ENCODE peak calls at places on chromosomes 4 and X, in seven cellular contexts. Z is HL-60; F is HEK293T; J is GM10248; N is HFFc6; V is stimulated activated CD4-positive, alpha-beta T cell treated with anti-CD3 and anti-CD28 coated beads, Interleukin-4, amount 100 ng/mL, for 48 hours; Q is naive thymus-derived CD4-positive, alpha-beta T cell. A is an unnamed sample.

GRCh38 chrX:149510386-149510785 is 5.3 kb upstream of the IDS start:
- DNase-seq in Z (no peak), F (no peak), J (no peak), N (no peak), V (no peak), Q (no peak), A (no peak)

GRCh38 chr4:43690121-43690520 is 758.5 kb downstream of the KCTD8 start:
- DNase-seq in Z (no peak), F (no peak), J (no peak), N (no peak), V (no peak), Q (no peak), A (no peak)

GRCh38 chr4:20301161-20301560 is 49.5 kb downstream of the SLIT2 start:
- DNase-seq in Z (no peak), F (no peak), J (no peak), N (no peak), V (no peak), Q (no peak), A (no peak)

GRCh38 chr4:30721353-30722091 is 1.4 kb downstream of the PCDH7 start:
- DNase-seq in Z (no peak), F (no peak), J (peak), N (no peak), V (no peak), Q (no peak), A (no peak)

GRCh38 chrX:120308558-120308957 is 2.7 kb downstream of the TMEM255A start:
- DNase-seq in Z (no peak), F (no peak), J (no peak), N (no peak), V (no peak), Q (no peak), A (no peak)

GRCh38 chrX:154040307-154040756 is 20.6 kb upstream of the IRAK1 start:
- DNase-seq in Z (peak), F (no peak), J (no peak), N (peak), V (no peak), Q (no peak), A (no peak)

GRCh38 chr4:48268956-48269860 is at the start of gene TEC:
- DNase-seq in Z (peak), F (peak), J (peak), N (no peak), V (peak), Q (peak), A (no peak)

GRCh38 chr4:159018062-159018629 is 84.7 kb upstream of the RAPGEF2 start:
- DNase-seq in Z (peak), F (no peak), J (peak), N (no peak), V (no peak), Q (no peak), A (peak)

GRCh38 chr4:87465739-87466366 is 43.5 kb downstream of the NUDT9 start:
- DNase-seq in Z (peak), F (peak), J (peak), N (peak), V (no peak), Q (peak), A (no peak)

GRCh38 chr4:184647391-184648101 is 1.7 kb downstream of the CASP3 start:
- DNase-seq in Z (no peak), F (no peak), J (no peak), N (peak), V (no peak), Q (no peak), A (no peak)

GRCh38 chrX:64394059-64394873 is 986 bp downstream of the MTMR8 start:
- DNase-seq in Z (no peak), F (no peak), J (peak), N (no peak), V (no peak), Q (no peak), A (peak)

GRCh38 chrX:33277046-33277445 is 65.7 kb upstream of the DMD start:
- DNase-seq in Z (no peak), F (no peak), J (no peak), N (no peak), V (no peak), Q (no peak), A (no peak)

GRCh38 chr4:56181140-56181950 is 205.9 kb downstream of the AASDH start:
- DNase-seq in Z (peak), F (no peak), J (no peak), N (no peak), V (peak), Q (no peak), A (no peak)

GRCh38 chr4:105196523-105197145 is 50.0 kb downstream of the TET2 start:
- DNase-seq in Z (peak), F (no peak), J (no peak), N (no peak), V (no peak), Q (no peak), A (no peak)

GRCh38 chr4:122045533-122045932 is 93.7 kb upstream of the TRPC3 start:
- DNase-seq in Z (peak), F (peak), J (no peak), N (peak), V (no peak), Q (no peak), A (no peak)

GRCh38 chrX:48769230-48769629 is 7.7 kb downstream of the GLOD5 start:
- DNase-seq in Z (no peak), F (no peak), J (no peak), N (no peak), V (no peak), Q (no peak), A (no peak)

GRCh38 chrX:119573840-119574393 is 446 bp upstream of the UBE2A start:
- DNase-seq in Z (peak), F (peak), J (peak), N (peak), V (no peak), Q (no peak), A (no peak)

GRCh38 chr4:119638359-119638758 is 9.8 kb upstream of the PDE5A start:
- DNase-seq in Z (no peak), F (no peak), J (no peak), N (no peak), V (no peak), Q (no peak), A (no peak)

GRCh38 chr4:123088521-123088920 is 166.1 kb upstream of the NUDT6 start:
- DNase-seq in Z (peak), F (no peak), J (no peak), N (no peak), V (no peak), Q (no peak), A (no peak)

GRCh38 chr4:37586194-37586593 is 100.0 kb downstream of the RELL1 start:
- DNase-seq in Z (no peak), F (no peak), J (no peak), N (no peak), V (no peak), Q (no peak), A (no peak)

GRCh38 chr4:129578336-129578735 is 482.4 kb downstream of the C4orf33 start:
- DNase-seq in Z (no peak), F (no peak), J (no peak), N (no peak), V (no peak), Q (no peak), A (no peak)

GRCh38 chr4:163493643-163494359 is 689 bp upstream of the TMA16 start:
- DNase-seq in Z (peak), F (no peak), J (peak), N (no peak), V (no peak), Q (no peak), A (peak)

GRCh38 chrX:88366314-88366713 is 380.7 kb upstream of the CPXCR1 start:
- DNase-seq in Z (no peak), F (no peak), J (no peak), N (no peak), V (no peak), Q (no peak), A (no peak)

GRCh38 chr4:154491341-154491679 is 289 bp downstream of the DCHS2 start:
- DNase-seq in Z (no peak), F (peak), J (peak), N (no peak), V (no peak), Q (no peak), A (peak)

GRCh38 chr4:10085386-10085785 is 31.2 kb downstream of the WDR1 start:
- DNase-seq in Z (no peak), F (no peak), J (no peak), N (no peak), V (no peak), Q (no peak), A (no peak)

GRCh38 chr4:38366451-38366850 is 297.5 kb upstream of the KLF3 start:
- DNase-seq in Z (no peak), F (no peak), J (no peak), N (no peak), V (no peak), Q (no peak), A (no peak)

GRCh38 chr4:129600898-129601297 is 504.9 kb downstream of the C4orf33 start:
- DNase-seq in Z (no peak), F (no peak), J (no peak), N (no peak), V (no peak), Q (no peak), A (no peak)

GRCh38 chr4:17273047-17273446 is 238.8 kb downstream of the QDPR start:
- DNase-seq in Z (no peak), F (no peak), J (no peak), N (no peak), V (no peak), Q (no peak), A (no peak)

GRCh38 chr4:113682730-113683129 is 78.8 kb downstream of the CAMK2D start:
- DNase-seq in Z (no peak), F (no peak), J (no peak), N (peak), V (no peak), Q (no peak), A (no peak)

GRCh38 chrX:21738145-21738949 is 19.6 kb downstream of the SMPX start:
- DNase-seq in Z (no peak), F (peak), J (no peak), N (no peak), V (no peak), Q (no peak), A (no peak)

GRCh38 chrX:109537324-109537665 is 651 bp downstream of the NXT2 start:
- DNase-seq in Z (peak), F (peak), J (no peak), N (peak), V (no peak), Q (no peak), A (no peak)

GRCh38 chr4:8130346-8131066 is 28.1 kb downstream of the ABLIM2 start:
- DNase-seq in Z (no peak), F (no peak), J (no peak), N (no peak), V (no peak), Q (no peak), A (no peak)

GRCh38 chrX:19540076-19540475 is 24.8 kb upstream of the MAP3K15 start:
- DNase-seq in Z (no peak), F (no peak), J (no peak), N (no peak), V (no peak), Q (no peak), A (no peak)

GRCh38 chr4:188603646-188604045 is 464.4 kb downstream of the TRIML1 start:
- DNase-seq in Z (no peak), F (no peak), J (no peak), N (no peak), V (no peak), Q (no peak), A (no peak)

GRCh38 chr4:183449193-183449888 is 4.9 kb downstream of the CDKN2AIP start:
- DNase-seq in Z (no peak), F (no peak), J (no peak), N (peak), V (no peak), Q (no peak), A (no peak)

GRCh38 chr4:108030332-108030731 is 40.6 kb downstream of the HADH start:
- DNase-seq in Z (peak), F (peak), J (peak), N (peak), V (peak), Q (peak), A (peak)

GRCh38 chrX:114532093-114532805 is 51.6 kb upstream of the HTR2C start:
- DNase-seq in Z (no peak), F (no peak), J (no peak), N (no peak), V (no peak), Q (no peak), A (no peak)